ENCODE peak calls at places on chromosomes 13 and 19, in ten cellular contexts. A is fibroblast of mammary gland; K is choroid plexus epithelial cell; I is GM12865; T is NB4; M is astrocyte of the spinal cord; Y is heart left ventricle; H is cardiac fibroblast; U is GM23248; Z is CD8-positive, alpha-beta T cell. J is an unnamed sample.

GRCh38 chr13:32225494-32225931 is 89.7 kb downstream of the ZAR1L start:
- DNase-seq in H (peak; percentile 28), K (peak; percentile 87), Z (no peak), U (peak; percentile 27), T (no peak), M (peak; percentile 91), A (peak; percentile 38), I (no peak), Y (no peak), J (no peak)

GRCh38 chr13:74487091-74487722 is 353.0 kb upstream of the KLF12 start:
- DNase-seq in M (peak; percentile 3), A (no peak), I (no peak), T (no peak), H (no peak), U (no peak), K (no peak), Y (no peak), Z (no peak), J (no peak)

GRCh38 chr13:71252191-71252704 is 614.8 kb downstream of the DACH1 start:
- DNase-seq in T (peak; percentile 35), H (peak; percentile 27), M (no peak), K (peak; percentile 40), Z (no peak), A (no peak), Y (no peak), U (no peak), I (peak; percentile 5), J (no peak)

GRCh38 chr13:72726721-72727416 is 560 bp downstream of the MZT1 start:
- DNase-seq in T (peak; percentile 79), Z (no peak), M (peak; percentile 6), Y (peak; percentile 73), U (peak; percentile 66), K (peak; percentile 23), I (peak; percentile 60), A (peak; percentile 17), H (peak; percentile 12), J (peak; percentile 64)

GRCh38 chr13:43058318-43058674 is 34.9 kb downstream of the DNAJC15 start:
- DNase-seq in A (peak; percentile 82), Z (no peak), M (peak; percentile 87), I (no peak), H (peak; percentile 67), Y (no peak), K (peak; percentile 73), T (peak; percentile 20), U (peak; percentile 93), J (no peak)

GRCh38 chr19:15115080-15115479 is 7.9 kb downstream of the SYDE1 start:
- DNase-seq in I (no peak), T (no peak), M (peak; percentile 44), Y (peak; percentile 90), A (peak; percentile 81), U (no peak), K (peak; percentile 78), H (peak; percentile 84), Z (no peak), J (peak; percentile 73)

GRCh38 chr13:109163052-109163413 is 533.6 kb downstream of the MYO16 start:
- DNase-seq in Y (no peak), M (no peak), T (no peak), H (peak; percentile 28), Z (no peak), U (peak; percentile 30), A (no peak), I (no peak), K (no peak), J (no peak)

GRCh38 chr19:29422686-29423085 is 103.1 kb upstream of the VSTM2B start:
- DNase-seq in H (no peak), T (no peak), A (no peak), U (no peak), K (no peak), I (no peak), Y (peak; percentile 11), M (no peak), Z (no peak), J (no peak)

GRCh38 chr19:11373885-11374448 is 499 bp upstream of the SWSAP1 start:
- DNase-seq in K (no peak), Y (no peak), H (no peak), U (peak; percentile 29), M (no peak), Z (no peak), T (peak; percentile 60), I (no peak), A (no peak), J (no peak)

GRCh38 chr13:97258801-97259200 is 36.7 kb downstream of the MBNL2 start:
- DNase-seq in Z (no peak), T (no peak), U (peak; percentile 75), A (peak; percentile 50), K (peak; percentile 80), M (peak; percentile 44), I (no peak), Y (no peak), H (peak; percentile 73), J (no peak)

GRCh38 chr19:48296963-48297734 is 27.3 kb downstream of the ZNF114 start:
- DNase-seq in I (no peak), K (no peak), Y (no peak), Z (no peak), H (no peak), M (no peak), T (no peak), U (no peak), A (no peak), J (no peak)

GRCh38 chr19:50325310-50326100 is 3.7 kb downstream of the KCNC3 start:
- DNase-seq in Z (peak; percentile 41), T (peak; percentile 67), M (peak; percentile 5), A (peak; percentile 36), Y (peak; percentile 79), K (peak; percentile 53), H (peak; percentile 52), U (peak; percentile 79), I (peak; percentile 85), J (peak; percentile 70)
- H3K4me3 ChIP-seq in Z (no peak overlapping the region), T (no peak overlapping the region), M (no peak overlapping the region), A (no peak overlapping the region), Y (peak overlapping the region; percentile 1), K (no peak overlapping the region), H (no peak overlapping the region), U (no peak overlapping the region), I (peak overlapping the region; percentile 29), J (no peak overlapping the region)

GRCh38 chr13:41858783-41859182 is 102.1 kb downstream of the VWA8 start:
- DNase-seq in Y (no peak), H (no peak), U (no peak), M (no peak), T (no peak), A (peak; percentile 33), Z (no peak), I (no peak), K (peak; percentile 26), J (no peak)

GRCh38 chr13:41864658-41865057 is 96.3 kb downstream of the VWA8 start:
- DNase-seq in A (peak; percentile 35), I (no peak), U (peak; percentile 12), Y (no peak), K (peak; percentile 64), H (peak; percentile 34), Z (no peak), T (peak; percentile 88), M (no peak), J (no peak)

GRCh38 chr13:41854758-41855157 is 106.2 kb downstream of the VWA8 start:
- DNase-seq in H (peak; percentile 23), Z (no peak), I (no peak), U (no peak), K (peak; percentile 30), M (no peak), T (no peak), A (no peak), Y (no peak), J (no peak)

GRCh38 chr13:41859555-41859954 is 101.4 kb downstream of the VWA8 start:
- DNase-seq in Z (no peak), Y (no peak), H (no peak), T (no peak), I (no peak), A (no peak), M (no peak), K (no peak), U (no peak), J (no peak)
- H3K4me3 ChIP-seq in Z (no peak overlapping the region), Y (no peak overlapping the region), H (no peak overlapping the region), T (no peak overlapping the region), I (no peak overlapping the region), A (no peak overlapping the region), M (no peak overlapping the region), K (no peak overlapping the region), U (no peak overlapping the region), J (no peak overlapping the region)

DNA sequence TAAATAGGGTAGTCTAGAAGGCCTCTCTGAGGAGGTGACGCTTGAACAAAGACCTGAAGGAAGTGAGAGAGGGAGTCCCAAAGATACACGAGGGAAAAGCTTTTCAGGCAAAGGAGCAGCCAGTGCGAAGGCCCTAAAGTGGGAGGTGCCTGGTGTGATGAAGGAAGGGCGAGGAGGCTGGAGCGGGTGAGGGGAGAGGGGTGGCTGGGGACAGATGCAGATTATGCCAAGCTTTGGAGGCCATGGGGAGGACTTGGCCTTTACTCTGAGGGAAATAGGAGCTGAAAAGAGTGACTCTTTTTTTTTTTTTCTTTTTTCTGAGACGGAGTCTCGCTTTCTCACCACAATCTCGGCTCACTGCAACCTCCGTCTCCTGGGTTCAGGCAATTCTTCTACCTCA is 2.9 kb downstream of the CLPTM1 start:
- DNase-seq in T (no peak), Y (no peak), K (no peak), M (no peak), U (no peak), I (no peak), Z (no peak), A (no peak), H (no peak), J (no peak)
- H3K4me3 ChIP-seq in T (no peak overlapping the region), Y (no peak overlapping the region), K (no peak overlapping the region), M (no peak overlapping the region), U (no peak overlapping the region), I (no peak overlapping the region), Z (no peak overlapping the region), A (no peak overlapping the region), H (no peak overlapping the region), J (no peak overlapping the region)

DNA sequence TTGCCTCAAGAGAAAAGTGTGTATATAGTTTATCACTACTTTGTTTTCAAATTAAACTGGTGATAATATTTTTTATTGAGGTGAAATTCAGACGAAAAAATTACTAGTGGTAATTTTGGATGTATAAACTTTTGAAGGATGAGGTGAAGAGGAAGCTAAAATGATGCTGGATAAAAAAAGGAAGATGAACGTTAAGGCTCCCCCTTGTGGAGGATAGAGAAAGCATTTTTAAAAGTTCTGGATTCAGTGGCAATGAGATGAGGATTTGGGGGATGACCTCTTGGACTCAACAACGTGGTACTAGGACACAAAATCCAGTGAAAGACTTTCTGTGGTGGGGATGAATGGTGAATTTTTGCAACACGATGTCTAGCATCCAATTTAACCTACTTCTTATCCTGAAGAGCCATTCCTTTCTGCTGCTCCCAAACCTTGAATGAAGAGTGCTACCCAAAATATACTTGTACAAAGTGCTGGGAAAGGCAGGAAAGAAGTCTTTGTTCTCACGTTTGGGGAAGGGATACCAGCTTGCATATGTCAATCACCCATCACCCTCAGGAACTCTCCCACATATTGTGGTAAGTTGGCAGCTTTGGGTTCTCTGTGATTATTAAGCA is 7.3 kb upstream of the SIGLEC5 start:
- DNase-seq in A (peak; percentile 2), Z (no peak), H (no peak), U (peak; percentile 36), T (peak; percentile 49), K (peak; percentile 11), I (peak; percentile 42), Y (no peak), M (no peak), J (no peak)
- H3K4me3 ChIP-seq in A (no peak overlapping the region), Z (no peak overlapping the region), H (no peak overlapping the region), U (no peak overlapping the region), T (no peak overlapping the region), K (no peak overlapping the region), I (no peak overlapping the region), Y (no peak overlapping the region), M (no peak overlapping the region), J (no peak overlapping the region)

GRCh38 chr13:28022848-28023518 is 34.5 kb upstream of the URAD start:
- DNase-seq in I (no peak), M (peak; percentile 7), A (no peak), Y (no peak), H (peak; percentile 27), U (peak; percentile 5), Z (no peak), T (no peak), K (peak; percentile 63), J (no peak)
- H3K4me3 ChIP-seq in I (no peak overlapping the region), M (no peak overlapping the region), A (no peak overlapping the region), Y (no peak overlapping the region), H (no peak overlapping the region), U (no peak overlapping the region), Z (no peak overlapping the region), T (no peak overlapping the region), K (no peak overlapping the region), J (no peak overlapping the region)